ENCODE peak calls at places on chromosomes 2 and 18, in eight cellular contexts. O is cardiac muscle cell, T is astrocyte, L is AG04450, P is right atrium auricular region, B is left ventricle myocardium inferior, J is tibial artery, N is fibroblast of lung. M is an unnamed sample.

GRCh38 chr2:109644571-109645275 is 30.6 kb downstream of the SOWAHC start:
- DNase-seq in O (no peak), T (no peak), L (no peak), P (peak), B (peak), J (peak), N (no peak), M (no peak)

GRCh38 chr2:181810823-181811695 is 80.5 kb upstream of the ITPRID2 start:
- DNase-seq in O (peak), T (peak), L (peak), P (no peak), B (no peak), J (no peak), N (peak), M (no peak)

GRCh38 chr2:131635576-131635975 is 107.9 kb downstream of the CCDC74A start:
- DNase-seq in O (no peak), T (no peak), L (no peak), P (no peak), B (no peak), J (no peak), N (no peak), M (no peak)

GRCh38 chr2:71923143-71923525 is 224.5 kb downstream of the CYP26B1 start:
- DNase-seq in O (no peak), T (no peak), L (no peak), P (no peak), B (no peak), J (no peak), N (no peak), M (no peak)

GRCh38 chr2:72770879-72771461 is 54.9 kb downstream of the EXOC6B start:
- DNase-seq in O (peak), T (peak), L (peak), P (peak), B (no peak), J (no peak), N (peak), M (no peak)

GRCh38 chr2:205372141-205372540 is 310.2 kb upstream of the NRP2 start:
- DNase-seq in O (peak), T (peak), L (peak), P (no peak), B (no peak), J (no peak), N (peak), M (no peak)

GRCh38 chr2:85926526-85926925 is 37.7 kb upstream of the ST3GAL5 start:
- DNase-seq in O (no peak), T (no peak), L (no peak), P (no peak), B (no peak), J (no peak), N (no peak), M (no peak)

GRCh38 chr2:44191739-44192138 is 23.1 kb downstream of the PPM1B start:
- DNase-seq in O (peak), T (no peak), L (no peak), P (no peak), B (no peak), J (no peak), N (no peak), M (no peak)

GRCh38 chr2:11863513-11864328 is 117.3 kb downstream of the LPIN1 start:
- DNase-seq in O (peak), T (peak), L (peak), P (peak), B (peak), J (peak), N (peak), M (no peak)

GRCh38 chr2:2847131-2847740 is 516.2 kb upstream of the MYT1L start:
- DNase-seq in O (no peak), T (no peak), L (no peak), P (no peak), B (peak), J (no peak), N (no peak), M (no peak)

GRCh38 chr2:45578056-45578843 is 32.8 kb downstream of the SRBD1 start:
- DNase-seq in O (peak), T (peak), L (no peak), P (no peak), B (no peak), J (no peak), N (peak), M (no peak)

GRCh38 chr2:10646153-10646552 is 43.6 kb downstream of the NOL10 start:
- DNase-seq in O (no peak), T (peak), L (no peak), P (no peak), B (no peak), J (no peak), N (peak), M (no peak)

GRCh38 chr2:176565641-176566323 is 296.5 kb downstream of the MTX2 start:
- DNase-seq in O (no peak), T (peak), L (no peak), P (no peak), B (no peak), J (no peak), N (peak), M (no peak)

DNA sequence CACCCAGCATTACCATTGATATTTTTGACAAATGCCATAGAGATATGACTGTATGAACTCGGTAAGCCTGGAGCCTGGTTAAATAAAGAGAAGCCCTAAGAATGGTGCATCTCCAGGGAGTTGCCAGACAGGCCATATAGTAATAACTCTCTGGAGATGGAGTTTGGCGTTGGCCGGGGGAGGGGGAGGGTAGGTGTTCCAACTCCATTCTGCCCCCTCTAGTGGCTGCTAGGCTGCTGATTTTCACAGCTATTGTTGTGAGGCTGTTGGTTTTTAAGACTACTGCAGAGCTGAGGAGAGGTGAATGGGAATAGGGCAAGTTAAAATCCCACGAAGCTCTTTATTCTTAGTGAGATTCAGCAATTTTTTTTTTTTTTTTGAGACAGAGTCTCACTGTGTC is 99.9 kb downstream of the GALNT14 start:
- DNase-seq in O (no peak), T (no peak), L (no peak), P (no peak), B (no peak), J (no peak), N (no peak), M (no peak)
- H3K4me3 ChIP-seq in O (no peak), T (no peak), L (no peak), P (no peak), B (no peak), J (no peak), N (no peak), M (no peak)

GRCh38 chr2:220129427-220129826 is 502.0 kb downstream of the SLC4A3 start:
- DNase-seq in O (no peak), T (no peak), L (no peak), P (no peak), B (no peak), J (no peak), N (no peak), M (no peak)

GRCh38 chr2:220127857-220128256 is 500.4 kb downstream of the SLC4A3 start:
- DNase-seq in O (no peak), T (no peak), L (no peak), P (no peak), B (no peak), J (no peak), N (no peak), M (no peak)

GRCh38 chr2:220127311-220127710 is 499.9 kb downstream of the SLC4A3 start:
- DNase-seq in O (no peak), T (no peak), L (no peak), P (no peak), B (no peak), J (no peak), N (no peak), M (no peak)
- H3K27ac ChIP-seq in O (no peak), T (no peak), L (no peak), P (no peak), B (no peak), J (no peak), N (no peak), M (no peak)

DNA sequence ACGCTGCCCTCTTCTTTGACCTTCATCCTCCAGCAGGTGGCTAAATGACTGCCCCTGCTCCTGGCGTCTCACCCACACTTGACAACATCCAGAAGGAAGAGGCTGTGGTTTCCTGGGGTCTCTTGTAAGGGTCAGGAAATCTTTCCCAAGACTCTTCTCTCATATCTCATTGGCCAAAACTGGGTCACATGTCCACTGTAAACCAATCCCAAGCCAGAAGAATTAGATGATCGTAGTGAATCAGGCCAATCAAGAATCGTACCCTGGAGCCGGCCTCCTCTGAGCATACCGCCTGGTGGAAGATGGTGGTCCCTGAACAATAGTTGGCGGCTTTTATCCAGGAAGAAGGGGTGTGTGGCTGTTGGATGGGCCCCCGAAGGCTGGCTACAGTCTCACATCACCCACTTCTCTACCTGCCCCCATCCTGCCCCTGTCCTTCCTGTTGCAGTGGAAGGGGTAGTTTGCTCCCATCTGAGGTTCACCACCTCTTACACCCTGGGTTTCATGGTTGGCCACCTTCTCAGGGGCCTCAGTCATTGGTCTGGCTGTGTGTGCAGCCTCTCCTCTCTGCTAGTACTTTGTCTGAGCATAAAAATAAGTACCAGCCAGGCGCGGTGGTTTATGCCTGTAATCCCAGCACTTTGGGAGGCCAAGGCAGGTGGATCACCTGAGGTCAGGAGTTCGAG is 3.8 kb downstream of the SAG start:
- DNase-seq in O (no peak), T (no peak), L (no peak), P (no peak), B (no peak), J (no peak), N (no peak), M (no peak)
- TF ChIP-seq CTCF in O (no peak), T (no peak), L (no peak), P (no peak), B (no peak), J (no peak), N (no peak), M (no peak)

GRCh38 chr2:177606636-177607035 is 214.1 kb downstream of the AGPS start:
- DNase-seq in O (peak), T (peak), L (no peak), P (no peak), B (no peak), J (no peak), N (peak), M (no peak)

GRCh38 chr2:177602611-177603164 is 210.1 kb downstream of the AGPS start:
- DNase-seq in O (no peak), T (no peak), L (no peak), P (no peak), B (no peak), J (no peak), N (no peak), M (no peak)

GRCh38 chr2:177600917-177601316 is 208.3 kb downstream of the AGPS start:
- DNase-seq in O (no peak), T (no peak), L (no peak), P (no peak), B (no peak), J (no peak), N (no peak), M (no peak)

GRCh38 chr2:177603734-177604133 is 211.2 kb downstream of the AGPS start:
- DNase-seq in O (no peak), T (no peak), L (no peak), P (no peak), B (no peak), J (no peak), N (no peak), M (no peak)

DNA sequence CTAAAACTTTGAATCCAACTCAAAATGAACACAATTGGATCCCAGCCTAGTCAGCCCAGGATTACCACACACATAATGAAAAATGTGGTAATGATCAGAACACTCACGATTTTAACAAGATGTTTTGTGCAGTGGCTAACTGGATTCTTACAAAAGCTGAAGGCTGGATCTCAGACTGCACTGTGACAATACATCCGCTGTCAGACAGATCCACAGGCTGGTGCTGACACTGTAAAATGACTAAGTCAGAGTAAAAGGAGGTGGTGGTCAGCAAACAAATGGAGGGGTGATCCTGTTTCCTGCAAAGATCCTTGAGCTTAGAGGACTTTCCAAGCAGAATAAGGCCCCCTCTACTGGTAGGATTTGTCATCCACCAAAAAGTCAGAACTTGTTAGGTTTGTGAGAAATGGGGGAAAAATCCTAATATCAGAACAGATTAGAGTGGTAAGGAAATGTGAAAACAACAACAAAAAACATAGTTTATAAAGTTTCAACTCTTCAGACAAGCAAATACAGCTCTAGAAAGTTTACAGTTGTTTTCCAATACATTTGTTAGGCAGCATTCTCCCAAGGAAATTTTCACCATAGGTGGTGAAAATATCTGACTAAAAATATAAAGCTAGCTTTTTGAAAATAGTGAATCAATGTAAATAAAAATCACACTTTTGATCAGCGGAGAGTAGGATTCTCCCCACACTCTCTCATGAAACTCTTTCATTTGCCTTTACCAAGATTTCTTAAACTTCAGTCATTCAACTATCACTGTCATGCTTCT is 211.9 kb downstream of the AGPS start:
- DNase-seq in O (peak), T (peak), L (peak), P (no peak), B (no peak), J (no peak), N (peak), M (no peak)
- H3K4me3 ChIP-seq in O (no peak), T (no peak), L (peak), P (no peak), B (no peak), J (no peak), N (no peak), M (no peak)

DNA sequence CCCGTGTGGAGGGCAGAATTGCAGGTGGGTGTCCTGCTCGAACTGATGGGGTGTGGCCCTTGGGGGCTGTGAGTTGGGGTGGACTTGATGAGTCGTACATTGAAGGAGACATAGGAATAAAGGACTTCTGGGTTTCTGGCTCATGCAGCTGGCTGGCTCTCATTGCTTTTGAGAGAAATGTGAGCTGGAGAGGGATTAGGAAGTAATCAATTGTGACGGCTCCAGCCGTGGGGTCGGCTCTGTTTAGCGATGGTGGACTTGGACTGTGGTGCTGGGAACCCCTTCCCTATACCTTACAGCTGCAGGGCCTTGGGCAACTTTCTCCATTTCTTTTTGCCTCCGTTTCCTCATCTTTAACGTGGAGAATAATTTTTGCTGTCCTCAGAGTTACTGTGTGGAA is 9.2 kb downstream of the IMPA2 start:
- DNase-seq in O (no peak), T (no peak), L (no peak), P (no peak), B (no peak), J (no peak), N (no peak), M (no peak)
- H3K27ac ChIP-seq in O (no peak), T (no peak), L (no peak), P (no peak), B (peak), J (no peak), N (no peak), M (peak)

M was measured in vagina.